ENCODE peak calls at places on chromosomes 1 and 21, in four cellular contexts. Q, M, L and F are unnamed samples.

GRCh38 chr1:231421616-231421970 is 494 bp downstream of the EGLN1 start:
- DNase-seq in Q (peak), M (peak), L (no peak), F (no peak)

GRCh38 chr1:107844009-107844408 is 121.0 kb downstream of the VAV3 start:
- DNase-seq in Q (peak), M (no peak), L (no peak), F (no peak)

GRCh38 chr1:169109561-169110134 is 3.2 kb downstream of the ATP1B1 start:
- DNase-seq in Q (no peak), M (peak), L (peak), F (no peak)

GRCh38 chr1:79059361-79059760 is 52.8 kb upstream of the ADGRL4 start:
- DNase-seq in Q (no peak), M (no peak), L (no peak), F (no peak)

GRCh38 chr1:154869351-154870116 is 547 bp downstream of the KCNN3 start:
- DNase-seq in Q (peak), M (peak), L (no peak), F (peak)

GRCh38 chr21:43663033-43663432 is 3.7 kb downstream of the RRP1B start:
- DNase-seq in Q (no peak), M (no peak), L (no peak), F (no peak)

GRCh38 chr1:111476761-111477309 is 3.1 kb downstream of the C1orf162 start:
- DNase-seq in Q (no peak), M (no peak), L (no peak), F (no peak)

GRCh38 chr1:195584870-195585624 is 1023.2 kb downstream of the KCNT2 start:
- DNase-seq in Q (no peak), M (no peak), L (no peak), F (no peak)

GRCh38 chr1:41108696-41109284 is 87.3 kb upstream of the SLFNL1 start:
- DNase-seq in Q (no peak), M (no peak), L (no peak), F (no peak)

GRCh38 chr1:248856176-248856575 is 2.7 kb downstream of the ZNF692 start:
- DNase-seq in Q (no peak), M (no peak), L (no peak), F (no peak)

GRCh38 chr1:26889580-26890466 is at the start of gene GPN2:
- DNase-seq in Q (peak), M (peak), L (peak), F (peak)

DNA sequence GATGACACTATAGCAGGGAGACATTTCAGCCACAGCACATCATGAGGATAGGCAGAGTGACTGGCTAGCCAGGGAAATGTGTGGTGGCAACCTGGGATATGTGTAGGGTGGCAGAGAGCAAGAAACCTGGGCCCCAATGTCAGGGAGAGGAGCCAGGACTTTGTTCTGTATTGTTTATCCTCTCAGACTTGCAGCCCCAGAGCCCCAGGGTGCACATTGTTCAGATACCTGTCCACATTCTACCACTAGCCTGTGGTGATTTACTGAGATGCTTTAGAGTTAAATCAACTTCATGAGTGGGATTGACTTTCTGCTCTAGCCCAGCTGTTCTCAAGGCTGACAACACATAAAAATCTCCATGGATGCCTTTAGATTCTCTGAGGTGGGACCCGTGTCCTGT is 61.5 kb downstream of the MAB21L3 start:
- DNase-seq in Q (no peak), M (no peak), L (no peak), F (no peak)
- H3K27ac ChIP-seq in Q (no peak), M (no peak), L (no peak), F (no peak)

DNA sequence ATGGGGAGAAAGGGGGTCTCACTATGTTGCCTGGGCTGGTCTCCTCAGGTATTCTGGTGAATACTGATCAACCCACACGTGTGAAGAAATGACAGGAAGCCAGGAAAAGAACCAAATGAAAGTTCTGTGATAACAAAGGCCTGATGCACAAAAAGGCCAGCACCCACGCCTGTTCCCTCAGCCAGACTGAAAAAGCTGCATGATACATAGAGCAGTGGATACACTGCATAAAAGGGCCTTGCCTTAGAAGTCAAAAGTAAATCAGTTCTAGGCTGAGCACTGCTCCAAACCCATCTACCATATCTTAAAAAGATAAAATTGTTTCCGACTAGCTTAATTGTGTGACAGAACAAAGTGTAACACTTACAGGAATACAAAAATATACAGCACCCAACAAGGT is 36.9 kb upstream of the PSMG1 start:
- DNase-seq in Q (no peak), M (no peak), L (no peak), F (no peak)
- H3K27ac ChIP-seq in Q (no peak), M (no peak), L (no peak), F (no peak)

GRCh38 chr1:35361638-35362037 is 93.1 kb downstream of the ZMYM4 start:
- DNase-seq in Q (no peak), M (no peak), L (no peak), F (no peak)
- H3K27ac ChIP-seq in Q (no peak), M (no peak), L (no peak), F (no peak)

GRCh38 chr1:184557423-184558347 is 170.9 kb downstream of the C1orf21 start:
- DNase-seq in Q (no peak), M (no peak), L (no peak), F (no peak)

GRCh38 chr1:184558691-184559090 is 171.9 kb downstream of the C1orf21 start:
- DNase-seq in Q (no peak), M (no peak), L (no peak), F (no peak)

GRCh38 chr1:184556665-184557064 is 169.8 kb downstream of the C1orf21 start:
- DNase-seq in Q (no peak), M (no peak), L (no peak), F (no peak)

GRCh38 chr1:184555665-184556641 is 169.1 kb downstream of the C1orf21 start:
- DNase-seq in Q (no peak), M (no peak), L (no peak), F (no peak)

GRCh38 chr1:184553845-184554244 is 167.0 kb downstream of the C1orf21 start:
- DNase-seq in Q (no peak), M (no peak), L (no peak), F (no peak)
- H3K27ac ChIP-seq in Q (peak), M (no peak), L (no peak), F (no peak)

DNA sequence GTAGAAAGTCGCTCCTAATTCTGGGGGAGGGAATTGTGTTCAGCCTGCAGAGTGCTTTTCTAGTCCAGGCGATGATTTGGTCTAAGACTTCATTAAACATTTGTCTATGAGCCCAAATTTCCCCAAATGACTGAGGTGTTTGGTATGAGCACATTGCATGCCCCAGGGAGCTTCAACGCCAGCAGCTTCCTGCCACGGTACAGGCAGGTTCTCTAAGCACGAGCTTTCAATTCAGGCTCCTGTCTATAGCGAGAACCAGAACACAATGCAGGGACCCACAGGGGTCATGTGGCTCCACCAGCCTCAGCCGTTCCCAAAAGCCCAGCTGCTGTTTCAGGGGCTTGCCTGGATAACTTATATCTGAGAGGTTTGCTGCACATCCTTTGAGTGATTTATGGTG is 34.1 kb upstream of the H6PD start:
- DNase-seq in Q (no peak), M (no peak), L (no peak), F (no peak)
- H3K27ac ChIP-seq in Q (no peak), M (no peak), L (no peak), F (no peak)

GRCh38 chr1:164805399-164805798 is 246.4 kb downstream of the PBX1 start:
- DNase-seq in Q (no peak), M (no peak), L (peak), F (no peak)

GRCh38 chr1:164804366-164804765 is 245.4 kb downstream of the PBX1 start:
- DNase-seq in Q (no peak), M (no peak), L (no peak), F (no peak)

GRCh38 chr1:164801791-164802572 is 243.0 kb downstream of the PBX1 start:
- DNase-seq in Q (no peak), M (no peak), L (no peak), F (no peak)

GRCh38 chr1:164802573-164803282 is 243.7 kb downstream of the PBX1 start:
- DNase-seq in Q (no peak), M (no peak), L (no peak), F (no peak)

GRCh38 chr1:164803366-164803765 is 244.4 kb downstream of the PBX1 start:
- DNase-seq in Q (no peak), M (no peak), L (peak), F (no peak)
- H3K27ac ChIP-seq in Q (peak), M (no peak), L (peak), F (no peak)

GRCh38 chr1:15796086-15796462 is 11.4 kb downstream of the UQCRHL start:
- DNase-seq in Q (no peak), M (no peak), L (no peak), F (no peak)
- H3K27ac ChIP-seq in Q (no peak), M (no peak), L (peak), F (no peak)

DNA sequence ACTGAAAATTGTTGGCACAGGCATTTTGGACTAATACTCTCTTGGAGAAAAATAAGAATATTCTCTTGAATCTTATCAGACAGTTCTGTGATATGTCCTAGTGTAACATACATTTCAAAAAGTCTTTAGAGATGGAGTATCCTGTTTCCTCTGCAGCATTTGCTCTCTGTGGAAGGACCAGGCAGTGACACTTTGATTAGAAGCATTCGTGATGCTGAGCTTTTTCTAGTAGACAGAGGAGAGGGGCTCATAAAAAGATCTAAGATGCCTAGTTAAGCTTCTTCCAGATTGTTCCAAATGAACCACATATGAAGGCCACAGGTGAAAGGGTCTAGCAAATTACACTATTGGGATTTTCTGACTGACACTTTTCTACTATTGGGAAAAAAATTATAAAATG is 120.3 kb downstream of the C1orf21 start:
- DNase-seq in Q (no peak), M (no peak), L (no peak), F (no peak)
- H3K27ac ChIP-seq in Q (peak), M (peak), L (no peak), F (no peak)